ENCODE peak calls at places on chromosomes 13 and 19, in six cellular contexts. T, M, F, W, V and L are unnamed samples.

GRCh38 chr19:18086590-18087138 is at the start of gene IL12RB1:
- DNase-seq in M (no peak), W (no peak), F (no peak), T (no peak), V (no peak), L (no peak)

GRCh38 chr13:40391788-40392187 is 274.7 kb downstream of the FOXO1 start:
- DNase-seq in V (no peak), M (no peak), T (no peak), F (no peak), W (no peak), L (no peak)

GRCh38 chr19:49691243-49692101 is 556 bp downstream of the CPT1C start:
- DNase-seq in V (no peak), W (peak; percentile 83), M (peak; percentile 59), F (peak; percentile 65), T (peak; percentile 78), L (peak; percentile 17)

GRCh38 chr19:34692541-34692940 is 15.1 kb downstream of the ZNF302 start:
- DNase-seq in W (no peak), F (peak; percentile 33), M (no peak), V (no peak), T (no peak), L (no peak)

GRCh38 chr19:10112895-10113591 is 1.6 kb downstream of the P2RY11 start:
- DNase-seq in T (no peak), M (no peak), F (no peak), W (peak; percentile 78), V (no peak), L (no peak)

GRCh38 chr13:49927755-49928154 is 8.4 kb downstream of the SPRYD7 start:
- DNase-seq in W (no peak), T (no peak), V (peak; percentile 51), F (no peak), M (no peak), L (no peak)

GRCh38 chr13:68970532-68970931 is 1137.1 kb upstream of the ATXN8OS start:
- DNase-seq in V (no peak), M (no peak), T (no peak), F (no peak), W (no peak), L (no peak)

GRCh38 chr13:84609716-84610115 is 727.4 kb upstream of the SLITRK1 start:
- DNase-seq in F (no peak), V (peak; percentile 4), T (no peak), W (no peak), M (no peak), L (peak; percentile 80)

GRCh38 chr13:24341439-24341838 is 32.1 kb downstream of the C1QTNF9 start:
- DNase-seq in V (peak; percentile 12), W (no peak), T (no peak), M (no peak), F (no peak), L (no peak)

GRCh38 chr13:24284876-24285275 is 24.5 kb upstream of the C1QTNF9 start:
- DNase-seq in W (no peak), M (no peak), V (no peak), F (no peak), T (no peak), L (no peak)

GRCh38 chr19:13173129-13173737 is 23.0 kb downstream of the IER2 start:
- DNase-seq in M (no peak), T (no peak), F (no peak), V (no peak), W (no peak), L (no peak)

GRCh38 chr13:111216166-111216960 is 101.3 kb downstream of the ARHGEF7 start:
- DNase-seq in W (peak; percentile 55), V (peak; percentile 28), M (no peak), T (no peak), F (no peak), L (peak; percentile 7)

GRCh38 chr19:11387154-11388034 is 3.3 kb upstream of the EPOR start:
- DNase-seq in V (no peak), T (no peak), M (no peak), W (no peak), F (no peak), L (no peak)

GRCh38 chr13:74866151-74866550 is 615.8 kb downstream of the TBC1D4 start:
- DNase-seq in T (no peak), M (no peak), V (no peak), W (no peak), F (no peak), L (no peak)

GRCh38 chr13:24050292-24050711 is 110.2 kb upstream of the SPATA13 start:
- DNase-seq in V (peak; percentile 57), F (peak; percentile 73), W (no peak), T (peak; percentile 57), M (no peak), L (peak; percentile 65)

GRCh38 chr19:48537541-48537940 is 14.4 kb upstream of the SULT2B1 start:
- DNase-seq in F (no peak), M (no peak), W (no peak), V (no peak), T (no peak), L (no peak)

GRCh38 chr13:110444226-110444653 is 117.3 kb downstream of the RAB20 start:
- DNase-seq in F (no peak), T (no peak), V (no peak), W (no peak), M (no peak), L (peak; percentile 22)

GRCh38 chr19:38543807-38544568 is 73.8 kb downstream of the MAP4K1 start:
- DNase-seq in M (peak; percentile 21), V (peak; percentile 99), F (peak; percentile 85), W (peak; percentile 76), T (peak; percentile 70), L (peak; percentile 70)

GRCh38 chr19:28917661-28918060 is 295.3 kb downstream of the UQCRFS1 start:
- DNase-seq in T (no peak), M (no peak), F (no peak), V (no peak), W (no peak), L (no peak)